ENCODE peak calls at places on chromosomes 5 and 9, in six cellular contexts. W is IMR-90, C is prostate gland, F is OCI-LY7, M is breast epithelium, X is heart right ventricle. N is an unnamed sample.

GRCh38 chr9:77750284-77750683 is 102.2 kb upstream of the GNA14 start:
- DNase-seq in W (peak), C (no peak), F (no peak), M (no peak), X (no peak), N (no peak)

GRCh38 chr5:17178316-17178715 is 39.1 kb upstream of the BASP1 start:
- DNase-seq in W (peak), C (no peak), F (no peak), M (no peak), X (no peak), N (no peak)

GRCh38 chr5:85049020-85049419 is 664.3 kb upstream of the EDIL3 start:
- DNase-seq in W (peak), C (no peak), F (no peak), M (no peak), X (no peak), N (no peak)

GRCh38 chr5:139116256-139116655 is 81.9 kb downstream of the SIL1 start:
- DNase-seq in W (no peak), C (no peak), F (no peak), M (no peak), X (no peak), N (no peak)

GRCh38 chr5:24633705-24634325 is 11.0 kb downstream of the CDH10 start:
- DNase-seq in W (peak), C (no peak), F (peak), M (no peak), X (no peak), N (no peak)

GRCh38 chr5:137486707-137487106 is 12.4 kb downstream of the SPOCK1 start:
- DNase-seq in W (peak), C (no peak), F (no peak), M (no peak), X (no peak), N (no peak)

GRCh38 chr5:1824109-1824821 is 23.1 kb downstream of the NDUFS6 start:
- DNase-seq in W (no peak), C (no peak), F (no peak), M (no peak), X (no peak), N (no peak)

GRCh38 chr5:148956632-148957385 is 106.1 kb downstream of the SH3TC2 start:
- DNase-seq in W (peak), C (no peak), F (no peak), M (no peak), X (no peak), N (no peak)

GRCh38 chr5:149514512-149514911 is 36.7 kb downstream of the CSNK1A1 start:
- DNase-seq in W (no peak), C (no peak), F (no peak), M (no peak), X (no peak), N (no peak)

GRCh38 chr5:96125335-96125891 is 163.8 kb upstream of the ELL2 start:
- DNase-seq in W (no peak), C (no peak), F (no peak), M (no peak), X (peak), N (no peak)

GRCh38 chr5:31113101-31113500 is 80.4 kb upstream of the CDH6 start:
- DNase-seq in W (peak), C (no peak), F (no peak), M (no peak), X (no peak), N (no peak)

GRCh38 chr5:6496207-6496584 is 47.5 kb downstream of the UBE2QL1 start:
- DNase-seq in W (no peak), C (no peak), F (no peak), M (no peak), X (no peak), N (no peak)

GRCh38 chr5:174082286-174082685 is 36.8 kb downstream of the NSG2 start:
- DNase-seq in W (no peak), C (no peak), F (no peak), M (no peak), X (no peak), N (no peak)

GRCh38 chr5:145968970-145969713 is 32.8 kb downstream of the SH3RF2 start:
- DNase-seq in W (no peak), C (peak), F (no peak), M (no peak), X (no peak), N (no peak)

GRCh38 chr5:165877475-165877874 is 2372.1 kb downstream of the MAT2B start:
- DNase-seq in W (no peak), C (no peak), F (no peak), M (no peak), X (no peak), N (no peak)

GRCh38 chr5:177546262-177546741 is 8.1 kb downstream of the FAM193B start:
- DNase-seq in W (peak), C (peak), F (no peak), M (no peak), X (peak), N (peak)

GRCh38 chr5:79837707-79838620 is 148.3 kb downstream of the CMYA5 start:
- DNase-seq in W (no peak), C (no peak), F (no peak), M (no peak), X (no peak), N (no peak)

GRCh38 chr9:35730486-35730854 is 1.5 kb downstream of the TLN1 start:
- DNase-seq in W (no peak), C (no peak), F (no peak), M (no peak), X (no peak), N (no peak)

GRCh38 chr9:35731415-35732184 is 395 bp downstream of the TLN1 start:
- DNase-seq in W (no peak), C (no peak), F (no peak), M (no peak), X (no peak), N (no peak)

GRCh38 chr9:35728041-35728971 is 3.7 kb downstream of the TLN1 start:
- DNase-seq in W (peak), C (peak), F (peak), M (peak), X (peak), N (peak)

GRCh38 chr9:35729101-35729500 is 2.9 kb downstream of the TLN1 start:
- DNase-seq in W (peak), C (no peak), F (no peak), M (no peak), X (no peak), N (no peak)

DNA sequence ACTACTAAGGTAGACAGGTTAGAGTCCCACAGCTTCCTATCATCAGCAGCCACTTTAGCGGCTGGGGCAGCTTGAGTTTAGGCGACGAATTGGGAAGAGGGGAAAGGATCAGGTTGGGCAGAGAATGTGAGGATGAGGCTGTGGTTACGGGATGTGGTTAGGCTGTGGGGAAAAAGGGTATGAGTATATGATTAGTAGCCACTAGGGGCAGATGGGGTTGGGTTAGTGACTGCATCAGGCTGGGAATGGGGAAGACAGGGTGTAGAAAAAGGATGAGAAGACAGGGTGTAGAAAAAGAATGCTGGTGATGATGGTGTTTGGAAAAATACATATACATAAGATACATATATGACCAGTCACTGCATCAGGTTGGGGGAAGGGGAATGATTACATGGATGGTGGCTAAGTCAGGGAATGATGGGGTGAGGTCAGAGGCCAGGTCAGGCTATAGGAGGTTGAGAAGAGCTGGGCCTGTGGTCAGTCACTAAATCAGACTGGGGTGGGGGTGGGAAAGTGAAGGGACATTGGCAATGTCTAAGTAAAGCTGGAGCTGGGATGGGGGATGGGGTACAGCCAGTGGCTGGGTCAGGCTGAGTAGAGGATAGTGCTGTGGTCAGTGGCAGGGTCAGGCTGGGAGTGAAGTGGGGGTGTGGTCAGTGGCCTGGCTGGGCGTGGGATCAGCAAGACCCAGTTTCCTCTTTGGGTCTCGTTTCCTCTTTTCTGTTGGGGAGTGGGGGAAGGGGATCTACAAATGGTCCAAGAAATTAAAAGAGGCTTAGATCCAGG is 2.1 kb downstream of the TLN1 start:
- DNase-seq in W (peak), C (no peak), F (peak), M (peak), X (peak), N (no peak)
- TF ChIP-seq CTCF in W (peak), C (peak), F (peak), M (peak), X (peak), N (peak)

GRCh38 chr5:77181173-77181572 is 29.3 kb upstream of the PDE8B start:
- DNase-seq in W (no peak), C (no peak), F (no peak), M (no peak), X (no peak), N (no peak)
- H3K4me3 ChIP-seq in W (no peak), C (peak), F (no peak), M (peak), X (no peak), N (peak)

GRCh38 chr5:131384616-131385214 is 120.9 kb downstream of the CDC42SE2 start:
- DNase-seq in W (no peak), C (no peak), F (no peak), M (no peak), X (no peak), N (no peak)

GRCh38 chr5:131381792-131382191 is 117.9 kb downstream of the CDC42SE2 start:
- DNase-seq in W (no peak), C (no peak), F (no peak), M (no peak), X (no peak), N (no peak)

GRCh38 chr5:131381011-131381410 is 117.2 kb downstream of the CDC42SE2 start:
- DNase-seq in W (peak), C (no peak), F (no peak), M (no peak), X (no peak), N (no peak)

GRCh38 chr5:131384181-131384580 is 120.3 kb downstream of the CDC42SE2 start:
- DNase-seq in W (no peak), C (no peak), F (no peak), M (no peak), X (no peak), N (no peak)

GRCh38 chr5:131382407-131383395 is 118.8 kb downstream of the CDC42SE2 start:
- DNase-seq in W (peak), C (no peak), F (peak), M (no peak), X (no peak), N (no peak)
- TF ChIP-seq CTCF in W (peak), C (peak), F (peak), M (peak), X (no peak), N (no peak)

GRCh38 chr5:68167195-68167651 is 48.3 kb upstream of the PIK3R1 start:
- DNase-seq in W (no peak), C (no peak), F (no peak), M (no peak), X (no peak), N (no peak)
- H3K4me3 ChIP-seq in W (no peak), C (no peak), F (no peak), M (no peak), X (no peak), N (no peak)

GRCh38 chr5:66769030-66769733 is 173.0 kb downstream of the MAST4 start:
- DNase-seq in W (no peak), C (no peak), F (no peak), M (no peak), X (no peak), N (no peak)

DNA sequence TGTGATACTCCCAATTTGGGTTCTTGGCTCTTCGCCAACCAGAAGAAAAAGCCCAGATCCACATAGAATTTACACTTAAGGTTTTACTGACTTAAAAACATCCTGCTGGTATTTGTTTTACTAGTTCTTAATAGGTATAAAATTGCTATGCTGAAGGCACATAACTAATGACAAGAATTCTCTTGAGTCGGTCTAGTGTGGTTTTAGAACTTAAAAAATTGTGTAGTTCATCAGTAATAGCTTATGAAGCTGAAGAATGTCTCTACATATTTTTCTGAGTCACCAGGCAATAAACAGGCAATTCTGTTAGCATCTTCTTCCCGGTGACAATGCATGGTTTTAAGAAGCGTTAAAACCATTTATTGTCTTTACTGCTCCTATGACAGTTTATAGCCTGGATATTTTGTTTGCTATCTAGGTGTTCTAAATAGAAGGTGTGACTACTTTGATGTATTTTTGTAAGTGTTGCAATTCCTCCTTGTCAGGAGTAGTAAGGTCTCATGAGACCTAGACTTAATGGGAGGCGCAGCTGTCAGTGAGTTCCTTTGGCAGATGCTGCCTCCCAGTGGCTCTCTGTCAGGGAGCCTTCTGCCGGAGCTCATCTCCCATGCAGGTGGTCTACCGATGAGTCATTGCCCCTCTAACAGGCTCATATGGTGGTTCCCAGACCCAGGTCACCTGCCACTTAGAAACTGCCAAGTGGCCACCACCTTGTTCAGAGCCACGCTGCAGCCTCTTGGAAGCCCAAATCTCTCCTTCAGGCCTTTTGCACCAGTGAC is 173.8 kb downstream of the MAST4 start:
- DNase-seq in W (no peak), C (no peak), F (peak), M (no peak), X (peak), N (no peak)
- TF ChIP-seq CTCF in W (no peak), C (no peak), F (peak), M (no peak), X (peak), N (no peak)

DNA sequence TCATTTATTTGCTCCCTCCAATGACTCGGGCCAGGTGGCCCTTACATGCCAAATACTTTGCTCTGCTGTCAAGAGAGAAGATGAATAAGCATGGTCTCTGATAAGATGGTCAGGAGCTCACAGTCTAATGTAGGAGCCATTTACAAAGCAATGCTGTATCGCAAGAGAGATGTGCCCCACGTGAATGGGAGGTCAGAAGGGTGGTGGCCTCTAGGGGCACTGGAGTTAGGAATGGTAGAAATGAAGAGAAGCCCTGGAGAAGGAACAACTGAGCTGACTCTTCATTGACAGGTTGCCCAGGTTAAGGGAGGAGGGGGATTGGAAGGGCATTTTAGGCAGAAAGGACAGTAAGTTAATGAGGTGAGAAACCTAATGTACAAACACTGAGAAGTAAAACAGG is 286.5 kb downstream of the KCTD16 start:
- DNase-seq in W (no peak), C (no peak), F (no peak), M (no peak), X (no peak), N (no peak)
- H3K4me3 ChIP-seq in W (no peak), C (no peak), F (no peak), M (no peak), X (no peak), N (no peak)

GRCh38 chr5:172189693-172190296 is 1.8 kb upstream of the STK10 start:
- DNase-seq in W (no peak), C (no peak), F (no peak), M (no peak), X (no peak), N (no peak)

GRCh38 chr5:172188033-172188892 is at the start of gene STK10:
- DNase-seq in W (peak), C (peak), F (peak), M (peak), X (peak), N (peak)

GRCh38 chr5:172186114-172186695 is 1.8 kb downstream of the STK10 start:
- DNase-seq in W (no peak), C (no peak), F (no peak), M (no peak), X (no peak), N (no peak)

GRCh38 chr5:172187118-172188032 is 649 bp downstream of the STK10 start:
- DNase-seq in W (peak), C (peak), F (peak), M (no peak), X (peak), N (no peak)

GRCh38 chr5:172188893-172189692 is 1.1 kb upstream of the STK10 start:
- DNase-seq in W (peak), C (no peak), F (no peak), M (no peak), X (no peak), N (no peak)
- TF ChIP-seq CTCF in W (no peak), C (no peak), F (no peak), M (no peak), X (no peak), N (no peak)

DNA sequence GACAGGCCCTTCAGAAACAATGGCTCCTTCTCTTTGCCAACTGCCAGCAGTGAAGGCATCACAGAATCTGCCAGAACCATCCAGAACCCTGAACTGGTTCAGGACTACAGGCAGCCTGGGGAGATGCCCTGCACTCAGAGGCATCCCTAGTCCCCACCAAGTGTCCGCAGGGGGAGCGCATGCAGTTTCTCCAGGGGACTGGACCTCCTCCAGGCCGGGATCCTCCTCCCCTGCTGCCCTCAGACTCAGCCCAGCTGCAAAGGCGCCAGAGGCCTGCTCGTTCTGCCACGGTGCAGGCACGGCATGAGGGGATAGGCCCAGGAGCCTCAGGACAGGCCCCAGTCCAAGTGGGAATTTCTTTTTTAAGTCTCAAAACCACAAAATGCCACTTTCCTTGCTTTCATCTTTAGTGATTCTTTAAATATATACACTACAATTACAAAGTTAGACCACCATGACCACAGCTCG is 72.0 kb downstream of the SEMA4D start:
- DNase-seq in W (no peak), C (no peak), F (no peak), M (no peak), X (no peak), N (no peak)
- H3K4me3 ChIP-seq in W (no peak), C (no peak), F (peak), M (no peak), X (no peak), N (no peak)